ENCODE peak calls at places on chromosomes 4 and X, in four cellular contexts. One of them, this sample, is unnamed.

GRCh38 chr4:130309221-130309620 is 1213.3 kb downstream of the C4orf33 start:
- DNase-seq in omental fat pad: no peak
- DNase-seq in GM20000: no peak
- DNase-seq in IMR-90: no peak
- DNase-seq in this sample: no peak

GRCh38 chrX:123753656-123754350 is 21.0 kb upstream of the THOC2 start:
- DNase-seq in GM20000: no peak
- DNase-seq in omental fat pad: no peak
- DNase-seq in IMR-90: no peak
- DNase-seq in this sample: no peak

GRCh38 chr4:141131738-141132688 is 1.3 kb downstream of the RNF150 start:
- DNase-seq in GM20000: peak
- DNase-seq in IMR-90: peak
- DNase-seq in omental fat pad: no peak
- DNase-seq in this sample: no peak

GRCh38 chr4:64399313-64400109 is 9.7 kb downstream of the TECRL start:
- DNase-seq in IMR-90: no peak
- DNase-seq in omental fat pad: no peak
- DNase-seq in GM20000: no peak
- DNase-seq in this sample: no peak

GRCh38 chr4:71614626-71615025 is 169.3 kb downstream of the GC start:
- DNase-seq in omental fat pad: no peak
- DNase-seq in GM20000: no peak
- DNase-seq in IMR-90: no peak
- DNase-seq in this sample: no peak

GRCh38 chr4:1205641-1206298 is 33.4 kb upstream of the SPON2 start:
- DNase-seq in omental fat pad: peak
- DNase-seq in IMR-90: no peak
- DNase-seq in GM20000: no peak
- DNase-seq in this sample: peak

GRCh38 chr4:150181536-150181935 is 103.3 kb downstream of the DCLK2 start:
- DNase-seq in GM20000: no peak
- DNase-seq in IMR-90: peak
- DNase-seq in omental fat pad: no peak
- DNase-seq in this sample: no peak

GRCh38 chr4:22077571-22077970 is 129.0 kb upstream of the KCNIP4 start:
- DNase-seq in IMR-90: no peak
- DNase-seq in GM20000: no peak
- DNase-seq in omental fat pad: no peak
- DNase-seq in this sample: no peak

GRCh38 chrX:153662266-153662665 is 11.3 kb downstream of the PNCK start:
- DNase-seq in omental fat pad: peak
- DNase-seq in IMR-90: peak
- DNase-seq in GM20000: no peak
- DNase-seq in this sample: peak

GRCh38 chr4:38099908-38100407 is 139.8 kb downstream of the PTTG2 start:
- DNase-seq in omental fat pad: no peak
- DNase-seq in IMR-90: peak
- DNase-seq in GM20000: no peak
- DNase-seq in this sample: no peak

GRCh38 chrX:147912093-147912801 is 528 bp downstream of the FMR1 start:
- DNase-seq in GM20000: peak
- DNase-seq in IMR-90: peak
- DNase-seq in omental fat pad: no peak
- DNase-seq in this sample: peak

GRCh38 chr4:28973591-28974350 is 1746.4 kb upstream of the PCDH7 start:
- DNase-seq in omental fat pad: no peak
- DNase-seq in IMR-90: peak
- DNase-seq in GM20000: no peak
- DNase-seq in this sample: no peak

GRCh38 chr4:48985976-48986653 is at the start of gene CWH43:
- DNase-seq in IMR-90: no peak
- DNase-seq in omental fat pad: no peak
- DNase-seq in GM20000: no peak
- DNase-seq in this sample: no peak

GRCh38 chr4:40621592-40622512 is 7.8 kb downstream of the RBM47 start:
- DNase-seq in IMR-90: peak
- DNase-seq in omental fat pad: peak
- DNase-seq in GM20000: peak
- DNase-seq in this sample: peak

DNA sequence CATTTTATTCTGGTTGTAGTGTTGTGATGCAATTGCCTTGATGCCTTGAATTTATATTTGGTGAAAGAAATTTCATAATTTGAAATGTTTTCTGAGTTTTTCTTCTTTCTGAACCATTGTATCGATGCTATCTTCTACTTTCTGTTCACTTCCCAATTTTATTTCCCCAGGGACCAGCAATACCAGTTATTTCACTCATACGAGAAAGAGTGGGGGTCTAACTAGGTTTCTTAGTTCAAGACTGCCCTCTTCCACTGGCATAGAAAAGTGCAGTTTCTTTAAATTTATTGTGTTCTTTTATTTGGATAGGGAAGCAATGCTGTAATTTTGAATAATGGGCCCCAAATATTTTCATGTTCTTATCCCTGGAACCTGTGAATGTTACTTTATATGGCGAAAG is 544.0 kb upstream of the ADGRL3 start:
- DNase-seq in omental fat pad: no peak
- DNase-seq in GM20000: no peak
- DNase-seq in IMR-90: peak
- DNase-seq in this sample: no peak
- TF ChIP-seq CTCF in omental fat pad: no peak
- TF ChIP-seq CTCF in GM20000: no peak
- TF ChIP-seq CTCF in IMR-90: peak
- TF ChIP-seq CTCF in this sample: no peak

DNA sequence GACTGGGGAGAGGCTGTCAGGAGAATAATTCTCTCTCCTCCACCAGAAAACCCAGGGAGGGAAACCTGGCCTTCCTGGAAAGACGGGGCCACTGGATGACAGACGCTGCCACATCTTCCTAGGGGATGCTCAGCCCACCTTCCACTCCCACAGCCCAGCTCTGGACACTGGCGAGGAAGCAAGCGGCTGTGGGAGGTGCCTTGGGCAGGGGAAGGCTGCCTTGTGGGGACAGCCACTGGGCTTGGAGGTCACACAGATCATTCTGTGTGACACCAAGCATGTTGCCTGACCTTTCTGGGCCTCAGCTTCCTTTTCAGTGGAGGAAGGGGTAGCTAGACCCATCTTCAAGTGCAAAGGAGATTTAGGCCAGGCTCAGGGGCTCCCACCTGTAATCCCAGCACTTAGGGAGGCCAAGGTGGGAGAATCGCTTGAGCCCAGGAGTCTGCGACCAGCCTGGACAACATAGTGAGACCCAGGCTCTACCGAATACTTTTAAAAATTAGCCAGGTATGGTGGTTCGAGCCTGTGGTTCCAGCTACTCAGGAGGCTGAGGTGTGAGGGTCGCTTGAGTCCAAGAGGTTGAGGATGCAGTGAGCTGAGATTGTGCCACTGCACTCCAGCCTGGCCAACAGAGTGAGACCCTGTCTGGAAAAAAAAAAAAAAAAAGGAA is 9.8 kb upstream of the MSX1 start:
- DNase-seq in omental fat pad: no peak
- DNase-seq in IMR-90: no peak
- DNase-seq in GM20000: no peak
- DNase-seq in this sample: no peak
- TF ChIP-seq CTCF in omental fat pad: no peak
- TF ChIP-seq CTCF in IMR-90: no peak
- TF ChIP-seq CTCF in GM20000: no peak
- TF ChIP-seq CTCF in this sample: no peak

GRCh38 chrX:15127010-15127409 is 142.9 kb downstream of the ASB9 start:
- DNase-seq in omental fat pad: no peak
- DNase-seq in GM20000: no peak
- DNase-seq in IMR-90: no peak
- DNase-seq in this sample: no peak
- TF ChIP-seq CTCF in omental fat pad: no peak
- TF ChIP-seq CTCF in GM20000: no peak
- TF ChIP-seq CTCF in IMR-90: no peak
- TF ChIP-seq CTCF in this sample: no peak

DNA sequence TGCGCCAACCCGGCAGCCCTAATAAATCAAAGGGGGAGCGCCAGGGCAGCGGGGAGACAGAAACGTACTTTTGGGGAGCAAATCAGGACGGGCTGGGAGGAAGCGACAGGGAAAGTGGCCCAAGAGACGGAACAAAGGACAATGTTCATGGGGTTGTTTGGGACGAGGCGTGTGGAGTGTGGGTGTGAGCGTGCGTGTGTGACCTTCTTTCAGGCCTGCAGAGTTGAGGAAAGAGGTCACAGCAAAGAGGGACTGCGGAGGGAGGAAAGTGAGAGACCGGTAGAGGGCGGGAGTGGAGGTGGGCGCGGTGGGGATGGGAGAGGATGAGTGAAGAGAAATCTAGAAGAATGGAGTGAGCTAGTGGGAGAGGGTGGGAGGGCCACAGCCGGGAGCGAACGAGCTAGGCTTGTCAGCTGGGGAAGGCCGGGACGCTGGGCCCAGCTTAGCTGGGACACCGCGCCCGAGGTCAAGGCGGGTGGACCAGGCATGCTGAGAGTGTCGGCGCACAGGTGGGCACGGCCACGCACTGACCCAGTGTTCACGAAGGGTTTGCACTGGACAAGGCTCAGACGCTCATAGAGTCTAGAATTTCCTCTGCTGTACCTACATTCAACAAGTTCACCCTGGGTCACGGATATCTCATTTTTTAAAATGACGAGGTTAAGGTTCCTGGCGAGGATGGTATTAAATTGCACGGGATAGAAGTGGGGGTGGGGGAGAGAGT is 14.7 kb upstream of the PITX2 start:
- DNase-seq in omental fat pad: no peak
- DNase-seq in GM20000: peak
- DNase-seq in IMR-90: no peak
- DNase-seq in this sample: no peak
- TF ChIP-seq CTCF in omental fat pad: no peak
- TF ChIP-seq CTCF in GM20000: no peak
- TF ChIP-seq CTCF in IMR-90: no peak
- TF ChIP-seq CTCF in this sample: no peak

DNA sequence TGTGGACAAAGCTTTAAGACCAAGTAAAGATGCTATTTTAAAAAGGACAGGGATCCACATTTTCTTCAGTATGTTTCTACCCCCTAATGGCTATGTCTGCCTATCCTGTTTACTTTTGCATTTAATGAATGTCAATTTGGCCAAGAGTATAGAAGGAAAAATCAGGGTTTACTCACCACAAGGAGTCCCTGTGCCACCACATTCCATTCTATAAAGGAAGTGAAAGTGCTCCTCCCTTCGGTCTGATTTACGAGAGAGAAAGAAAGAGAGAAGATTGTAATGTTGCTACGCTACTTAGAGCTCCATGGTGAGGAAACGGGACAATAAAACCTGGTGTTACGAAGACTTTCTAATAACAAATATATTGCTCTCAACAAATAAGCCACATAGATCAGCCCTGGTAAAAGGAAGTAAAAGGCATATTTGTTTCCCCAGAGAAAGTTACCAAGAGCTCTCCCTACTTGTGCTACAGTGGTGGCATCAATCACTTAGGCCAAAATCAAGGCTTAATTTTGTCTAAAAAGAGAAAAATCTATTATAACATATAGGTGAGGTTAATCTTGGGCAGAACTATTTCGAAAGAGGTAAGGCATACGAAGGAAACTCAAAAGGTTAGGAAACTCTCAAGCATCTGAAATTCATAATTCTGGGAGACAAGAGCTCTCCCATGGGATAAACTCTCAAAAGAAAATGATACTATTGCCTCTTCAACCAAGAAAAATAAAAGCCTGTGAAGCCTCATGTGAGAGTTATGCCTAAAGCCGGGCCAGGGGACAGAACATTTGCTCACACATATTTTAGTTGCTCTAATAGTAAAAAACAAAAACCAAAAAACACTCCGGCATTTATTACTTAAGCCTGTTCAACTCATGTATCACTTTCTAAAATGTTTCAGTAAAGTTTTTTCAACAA is 29.5 kb downstream of the TAPT1 start:
- DNase-seq in IMR-90: peak
- DNase-seq in GM20000: no peak
- DNase-seq in omental fat pad: no peak
- DNase-seq in this sample: no peak
- TF ChIP-seq CTCF in IMR-90: peak
- TF ChIP-seq CTCF in GM20000: no peak
- TF ChIP-seq CTCF in omental fat pad: no peak
- TF ChIP-seq CTCF in this sample: no peak

DNA sequence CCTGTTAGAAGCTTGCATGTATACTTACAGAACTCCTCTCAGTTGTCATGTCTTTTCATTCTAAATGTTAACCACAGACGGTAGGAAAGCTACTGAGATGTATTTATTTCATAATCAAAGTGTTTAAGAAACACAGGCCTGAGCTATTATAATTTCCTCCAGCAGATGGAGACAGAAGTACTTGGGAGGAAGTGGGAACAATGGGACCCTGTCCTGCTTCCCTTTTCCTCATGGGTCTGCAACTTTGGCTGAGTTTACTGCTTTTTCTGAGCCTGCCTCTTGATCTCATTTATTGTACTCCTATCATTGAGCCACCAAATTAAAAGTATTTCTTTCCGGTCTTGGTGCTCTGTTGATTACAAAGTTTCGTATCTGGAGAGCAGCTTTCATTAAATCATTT is 67.7 kb upstream of the SPANXN2 start:
- DNase-seq in IMR-90: no peak
- DNase-seq in omental fat pad: no peak
- DNase-seq in GM20000: no peak
- DNase-seq in this sample: no peak
- TF ChIP-seq CTCF in IMR-90: peak
- TF ChIP-seq CTCF in omental fat pad: no peak
- TF ChIP-seq CTCF in GM20000: no peak
- TF ChIP-seq CTCF in this sample: no peak

GRCh38 chr4:53075162-53075785 is 213.2 kb downstream of the RASL11B start:
- DNase-seq in GM20000: no peak
- DNase-seq in IMR-90: no peak
- DNase-seq in omental fat pad: no peak
- DNase-seq in this sample: no peak
- TF ChIP-seq CTCF in GM20000: no peak
- TF ChIP-seq CTCF in IMR-90: no peak
- TF ChIP-seq CTCF in omental fat pad: no peak
- TF ChIP-seq CTCF in this sample: no peak

GRCh38 chrX:119105826-119106225 is 21.8 kb downstream of the KIAA1210 start:
- DNase-seq in IMR-90: peak
- DNase-seq in omental fat pad: no peak
- DNase-seq in GM20000: no peak
- DNase-seq in this sample: no peak
- TF ChIP-seq CTCF in IMR-90: no peak
- TF ChIP-seq CTCF in omental fat pad: no peak
- TF ChIP-seq CTCF in GM20000: no peak
- TF ChIP-seq CTCF in this sample: no peak